ENCODE peak calls at places on chromosomes 11 and 22, in five cellular contexts. P is IMR-90; Y is effector memory CD8-positive, alpha-beta T cell; O is stimulated activated CD8-positive, alpha-beta memory T cell treated with anti-CD3 and anti-CD28 coated beads, Interleukin-2, amount 100 ng/mL, for 48 hours; M is keratinocyte. R is an unnamed sample.

GRCh38 chr11:33868646-33869461 is 23.0 kb downstream of the LMO2 start:
- DNase-seq in M (no peak), O (no peak), Y (no peak), P (no peak), R (no peak)

GRCh38 chr11:64306876-64307622 is 1.7 kb downstream of the ESRRA start:
- DNase-seq in P (no peak), O (no peak), Y (no peak), M (no peak), R (no peak)

GRCh38 chr11:1084561-1085439 is 10.1 kb downstream of the MUC2 start:
- DNase-seq in O (no peak), Y (no peak), M (no peak), P (no peak), R (no peak)

GRCh38 chr11:70580036-70580805 is 181.9 kb downstream of the CTTN start:
- DNase-seq in Y (no peak), M (no peak), P (no peak), O (no peak), R (no peak)

GRCh38 chr11:57331720-57332119 is 4.0 kb downstream of the SSRP1 start:
- DNase-seq in Y (no peak), M (no peak), O (no peak), P (no peak), R (no peak)

GRCh38 chr11:15055620-15056356 is 17.6 kb upstream of the CALCB start:
- DNase-seq in M (no peak), O (no peak), P (no peak), Y (no peak), R (no peak)

GRCh38 chr11:66492161-66492865 is 12.1 kb downstream of the DPP3 start:
- DNase-seq in P (no peak), M (no peak), Y (no peak), O (no peak), R (no peak)

GRCh38 chr11:40134820-40135219 is 1324.6 kb downstream of the LRRC4C start:
- DNase-seq in Y (no peak), O (no peak), P (no peak), M (no peak), R (no peak)

GRCh38 chr11:27075655-27076054 is 35.0 kb downstream of the BBOX1 start:
- DNase-seq in M (no peak), O (no peak), Y (no peak), P (no peak), R (no peak)

GRCh38 chr22:32958021-32958420 is 100.2 kb downstream of the SYN3 start:
- DNase-seq in O (no peak), Y (no peak), M (no peak), P (no peak), R (no peak)

GRCh38 chr11:78202733-78203167 is 14.0 kb downstream of the USP35 start:
- DNase-seq in O (no peak), Y (peak), P (no peak), M (no peak), R (peak)

GRCh38 chr11:112440518-112440917 is 179.9 kb upstream of the PLET1 start:
- DNase-seq in M (no peak), Y (no peak), O (no peak), P (no peak), R (no peak)

GRCh38 chr11:75813622-75814039 is 1.4 kb upstream of the UVRAG start:
- DNase-seq in Y (no peak), O (no peak), M (peak), P (peak), R (no peak)

GRCh38 chr11:21628641-21629040 is 564.2 kb upstream of the ANO5 start:
- DNase-seq in Y (no peak), M (no peak), P (no peak), O (no peak), R (no peak)

R was measured in MM.1S.